ENCODE peak calls at places on chromosome 13, in six cellular contexts. One of them, this sample, is unnamed.

GRCh38 chr13:67416047-67416925 is 186.2 kb upstream of the PCDH9 start:
- DNase-seq in T-helper 17 cell: no peak
- DNase-seq in stimulated activated CD4-positive, alpha-beta T cell treated with anti-CD3 and anti-CD28 coated beads, Interleukin-1b, Interleukin-23, amount 100 ng/mL, for 48 hours: no peak
- DNase-seq in HTR-8/SVneo: peak
- DNase-seq in Caki2: no peak
- DNase-seq in Calu3: peak
- DNase-seq in this sample: no peak

GRCh38 chr13:35475131-35475959 is 1.1 kb downstream of the MAB21L1 start:
- DNase-seq in Caki2: no peak
- DNase-seq in T-helper 17 cell: no peak
- DNase-seq in HTR-8/SVneo: no peak
- DNase-seq in Calu3: no peak
- DNase-seq in stimulated activated CD4-positive, alpha-beta T cell treated with anti-CD3 and anti-CD28 coated beads, Interleukin-1b, Interleukin-23, amount 100 ng/mL, for 48 hours: no peak
- DNase-seq in this sample: no peak

GRCh38 chr13:74388626-74389025 is 254.4 kb upstream of the KLF12 start:
- DNase-seq in HTR-8/SVneo: no peak
- DNase-seq in Caki2: no peak
- DNase-seq in stimulated activated CD4-positive, alpha-beta T cell treated with anti-CD3 and anti-CD28 coated beads, Interleukin-1b, Interleukin-23, amount 100 ng/mL, for 48 hours: no peak
- DNase-seq in Calu3: no peak
- DNase-seq in T-helper 17 cell: no peak
- DNase-seq in this sample: no peak

GRCh38 chr13:32537580-32538233 is 888 bp downstream of the N4BP2L2 start:
- DNase-seq in Caki2: peak
- DNase-seq in T-helper 17 cell: peak
- DNase-seq in stimulated activated CD4-positive, alpha-beta T cell treated with anti-CD3 and anti-CD28 coated beads, Interleukin-1b, Interleukin-23, amount 100 ng/mL, for 48 hours: peak
- DNase-seq in Calu3: peak
- DNase-seq in HTR-8/SVneo: no peak
- DNase-seq in this sample: peak

GRCh38 chr13:105936816-105937215 is 598.6 kb downstream of the EFNB2 start:
- DNase-seq in HTR-8/SVneo: no peak
- DNase-seq in Calu3: no peak
- DNase-seq in Caki2: no peak
- DNase-seq in T-helper 17 cell: no peak
- DNase-seq in stimulated activated CD4-positive, alpha-beta T cell treated with anti-CD3 and anti-CD28 coated beads, Interleukin-1b, Interleukin-23, amount 100 ng/mL, for 48 hours: no peak
- DNase-seq in this sample: no peak

GRCh38 chr13:86741762-86742285 is 929.3 kb upstream of the SLITRK5 start:
- DNase-seq in Caki2: no peak
- DNase-seq in T-helper 17 cell: no peak
- DNase-seq in stimulated activated CD4-positive, alpha-beta T cell treated with anti-CD3 and anti-CD28 coated beads, Interleukin-1b, Interleukin-23, amount 100 ng/mL, for 48 hours: no peak
- DNase-seq in HTR-8/SVneo: no peak
- DNase-seq in Calu3: no peak
- DNase-seq in this sample: no peak

GRCh38 chr13:30585748-30586262 is 31.9 kb upstream of the USPL1 start:
- DNase-seq in stimulated activated CD4-positive, alpha-beta T cell treated with anti-CD3 and anti-CD28 coated beads, Interleukin-1b, Interleukin-23, amount 100 ng/mL, for 48 hours: no peak
- DNase-seq in T-helper 17 cell: no peak
- DNase-seq in HTR-8/SVneo: no peak
- DNase-seq in Caki2: no peak
- DNase-seq in Calu3: no peak
- DNase-seq in this sample: no peak

GRCh38 chr13:44573790-44574465 is 2.2 kb downstream of the TSC22D1 start:
- DNase-seq in Calu3: peak
- DNase-seq in T-helper 17 cell: no peak
- DNase-seq in HTR-8/SVneo: no peak
- DNase-seq in Caki2: peak
- DNase-seq in stimulated activated CD4-positive, alpha-beta T cell treated with anti-CD3 and anti-CD28 coated beads, Interleukin-1b, Interleukin-23, amount 100 ng/mL, for 48 hours: no peak
- DNase-seq in this sample: no peak

GRCh38 chr13:112441226-112441625 is 65.1 kb downstream of the SPACA7 start:
- DNase-seq in T-helper 17 cell: no peak
- DNase-seq in HTR-8/SVneo: no peak
- DNase-seq in Calu3: no peak
- DNase-seq in stimulated activated CD4-positive, alpha-beta T cell treated with anti-CD3 and anti-CD28 coated beads, Interleukin-1b, Interleukin-23, amount 100 ng/mL, for 48 hours: no peak
- DNase-seq in Caki2: no peak
- DNase-seq in this sample: no peak

GRCh38 chr13:113834496-113835200 is 29.2 kb downstream of the GAS6 start:
- DNase-seq in T-helper 17 cell: no peak
- DNase-seq in HTR-8/SVneo: no peak
- DNase-seq in stimulated activated CD4-positive, alpha-beta T cell treated with anti-CD3 and anti-CD28 coated beads, Interleukin-1b, Interleukin-23, amount 100 ng/mL, for 48 hours: no peak
- DNase-seq in Caki2: no peak
- DNase-seq in Calu3: no peak
- DNase-seq in this sample: no peak

GRCh38 chr13:93235258-93236015 is 8.8 kb downstream of the GPC6 start:
- DNase-seq in Caki2: no peak
- DNase-seq in Calu3: no peak
- DNase-seq in HTR-8/SVneo: no peak
- DNase-seq in T-helper 17 cell: no peak
- DNase-seq in stimulated activated CD4-positive, alpha-beta T cell treated with anti-CD3 and anti-CD28 coated beads, Interleukin-1b, Interleukin-23, amount 100 ng/mL, for 48 hours: no peak
- DNase-seq in this sample: no peak

GRCh38 chr13:39538826-39539555 is 64.0 kb downstream of the LHFPL6 start:
- DNase-seq in Caki2: no peak
- DNase-seq in HTR-8/SVneo: no peak
- DNase-seq in stimulated activated CD4-positive, alpha-beta T cell treated with anti-CD3 and anti-CD28 coated beads, Interleukin-1b, Interleukin-23, amount 100 ng/mL, for 48 hours: no peak
- DNase-seq in Calu3: no peak
- DNase-seq in T-helper 17 cell: no peak
- DNase-seq in this sample: no peak

GRCh38 chr13:101556676-101557121 is 104.2 kb downstream of the ITGBL1 start:
- DNase-seq in stimulated activated CD4-positive, alpha-beta T cell treated with anti-CD3 and anti-CD28 coated beads, Interleukin-1b, Interleukin-23, amount 100 ng/mL, for 48 hours: no peak
- DNase-seq in HTR-8/SVneo: no peak
- DNase-seq in T-helper 17 cell: no peak
- DNase-seq in Caki2: no peak
- DNase-seq in Calu3: no peak
- DNase-seq in this sample: no peak

GRCh38 chr13:113785051-113786010 is 26.3 kb downstream of the TMEM255B start:
- DNase-seq in stimulated activated CD4-positive, alpha-beta T cell treated with anti-CD3 and anti-CD28 coated beads, Interleukin-1b, Interleukin-23, amount 100 ng/mL, for 48 hours: peak
- DNase-seq in HTR-8/SVneo: peak
- DNase-seq in T-helper 17 cell: no peak
- DNase-seq in Caki2: peak
- DNase-seq in Calu3: no peak
- DNase-seq in this sample: no peak

GRCh38 chr13:106286811-106287210 is 248.7 kb downstream of the EFNB2 start:
- DNase-seq in HTR-8/SVneo: no peak
- DNase-seq in Caki2: no peak
- DNase-seq in Calu3: no peak
- DNase-seq in stimulated activated CD4-positive, alpha-beta T cell treated with anti-CD3 and anti-CD28 coated beads, Interleukin-1b, Interleukin-23, amount 100 ng/mL, for 48 hours: no peak
- DNase-seq in T-helper 17 cell: no peak
- DNase-seq in this sample: no peak

This sample was measured in T-helper 2 cell treated with Interferon-gamma antibody and Interleukin-4, amounts not matched to agents 5 μg/mL and 100 μg/mL, for 36 hours.